ENCODE peak calls at places on chromosomes 6 and 20, in five cellular contexts. A, B, K, D and X are unnamed samples.

GRCh38 chr6:29827579-29828470 is at the start of gene HLA-G:
- DNase-seq in A (no peak), B (no peak), K (peak; percentile 75), D (no peak), X (no peak)

GRCh38 chr6:157527471-157527907 is 146.5 kb downstream of the ZDHHC14 start:
- DNase-seq in A (no peak), B (no peak), K (no peak), D (no peak), X (no peak)

GRCh38 chr6:1629316-1629715 is 19.6 kb downstream of the FOXC1 start:
- DNase-seq in A (no peak), B (no peak), K (no peak), D (no peak), X (no peak)

GRCh38 chr6:44496705-44497369 is 109.3 kb downstream of the CDC5L start:
- DNase-seq in A (no peak), B (no peak), K (no peak), D (no peak), X (no peak)

GRCh38 chr6:11366934-11367637 is 134.6 kb upstream of the NEDD9 start:
- DNase-seq in A (no peak), B (no peak), K (peak; percentile 13), D (no peak), X (no peak)

GRCh38 chr6:45430590-45431202 is 53.0 kb upstream of the SUPT3H start:
- DNase-seq in A (no peak), B (no peak), K (no peak), D (no peak), X (no peak)

GRCh38 chr20:56111951-56112730 is 106.8 kb upstream of the CBLN4 start:
- DNase-seq in A (no peak), B (no peak), K (no peak), D (no peak), X (no peak)

GRCh38 chr20:34493646-34494045 is 22.6 kb upstream of the DYNLRB1 start:
- DNase-seq in A (no peak), B (no peak), K (no peak), D (no peak), X (no peak)